ENCODE peak calls at places on chromosome 3, in four cellular contexts. K, Z, Y and G are unnamed samples.

GRCh38 chr3:80060664-80061063 is 292.9 kb upstream of the ROBO1 start:
- DNase-seq in K (no peak), Z (no peak), Y (no peak), G (no peak)

GRCh38 chr3:55059027-55059629 is 131.3 kb upstream of the LRTM1 start:
- DNase-seq in K (no peak), Z (no peak), Y (no peak), G (no peak)

GRCh38 chr3:186365202-186365974 is 3.4 kb upstream of the DGKG start:
- DNase-seq in K (no peak), Z (no peak), Y (no peak), G (no peak)

GRCh38 chr3:170740726-170741591 is 129.0 kb downstream of the RPL22L1 start:
- DNase-seq in K (peak), Z (no peak), Y (no peak), G (peak)

GRCh38 chr3:125334675-125335560 is 40.2 kb downstream of the ZNF148 start:
- DNase-seq in K (no peak), Z (no peak), Y (no peak), G (no peak)

GRCh38 chr3:40206522-40206921 is 103.0 kb upstream of the EIF1B start:
- DNase-seq in K (no peak), Z (no peak), Y (no peak), G (no peak)

GRCh38 chr3:10205461-10206165 is 40.9 kb downstream of the IRAK2 start:
- DNase-seq in K (no peak), Z (no peak), Y (no peak), G (peak)

GRCh38 chr3:33115024-33115768 is 1.4 kb downstream of the CRTAP start:
- DNase-seq in K (peak), Z (no peak), Y (peak), G (peak)

GRCh38 chr3:141994856-141995255 is 118.4 kb downstream of the ATP1B3 start:
- DNase-seq in K (no peak), Z (no peak), Y (no peak), G (no peak)

GRCh38 chr3:142003291-142003690 is 126.8 kb downstream of the ATP1B3 start:
- DNase-seq in K (no peak), Z (no peak), Y (no peak), G (no peak)

GRCh38 chr3:141996437-141996836 is 120.0 kb downstream of the ATP1B3 start:
- DNase-seq in K (no peak), Z (no peak), Y (no peak), G (no peak)

GRCh38 chr3:142000341-142000870 is 124.0 kb downstream of the ATP1B3 start:
- DNase-seq in K (no peak), Z (no peak), Y (no peak), G (no peak)

DNA sequence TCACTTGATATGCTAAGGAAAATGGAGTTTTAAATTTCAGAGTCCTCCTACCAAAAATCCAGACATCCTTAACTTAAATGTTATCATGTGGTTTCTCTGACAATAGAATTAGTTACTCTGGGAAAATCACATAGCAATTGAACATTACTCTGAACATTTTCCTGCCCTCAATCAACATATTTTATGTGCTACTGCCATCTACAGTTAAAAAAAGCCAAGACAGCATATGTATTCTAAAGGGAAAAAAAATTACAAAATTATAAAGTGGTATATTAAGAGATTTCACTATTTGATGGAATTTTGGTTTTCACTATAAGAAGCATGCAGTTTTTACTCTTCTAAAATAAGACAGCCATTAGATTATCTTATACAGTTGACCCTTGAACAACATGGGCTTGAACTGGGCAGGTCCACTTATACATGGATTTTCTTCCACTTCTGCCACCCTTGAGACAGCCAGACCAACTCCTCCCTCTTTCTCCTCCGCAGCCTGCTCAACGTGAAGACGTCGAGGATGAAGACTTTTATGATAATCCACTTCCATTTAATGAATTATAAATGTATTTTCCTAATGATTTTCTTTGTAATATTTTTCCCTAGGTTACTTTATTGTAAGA is 122.3 kb downstream of the ATP1B3 start:
- DNase-seq in K (no peak), Z (no peak), Y (no peak), G (no peak)
- TF ChIP-seq CTCF in K (peak), Z (no peak), Y (peak), G (peak)

DNA sequence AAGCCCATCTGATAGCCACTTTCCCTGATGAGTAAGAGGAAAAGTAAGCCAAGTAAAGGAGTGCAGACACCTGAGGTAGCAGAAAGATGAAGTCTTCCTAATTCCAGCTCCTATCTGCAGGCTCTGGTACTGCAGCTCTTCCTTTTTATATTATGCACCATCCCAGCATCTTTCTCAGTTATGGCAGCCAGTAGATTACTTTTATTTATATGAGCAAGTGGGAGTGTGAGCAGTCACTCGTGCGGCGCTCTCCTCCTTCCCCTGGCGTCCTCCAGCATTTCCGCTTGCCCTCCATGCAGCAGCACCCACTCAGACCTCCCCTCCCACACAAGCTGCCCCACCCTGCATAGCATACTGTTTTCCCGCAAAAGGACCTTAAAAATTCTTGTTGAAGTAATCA is 465.9 kb upstream of the DPPA4 start:
- DNase-seq in K (no peak), Z (no peak), Y (no peak), G (no peak)
- TF ChIP-seq CTCF in K (peak), Z (peak), Y (peak), G (peak)

DNA sequence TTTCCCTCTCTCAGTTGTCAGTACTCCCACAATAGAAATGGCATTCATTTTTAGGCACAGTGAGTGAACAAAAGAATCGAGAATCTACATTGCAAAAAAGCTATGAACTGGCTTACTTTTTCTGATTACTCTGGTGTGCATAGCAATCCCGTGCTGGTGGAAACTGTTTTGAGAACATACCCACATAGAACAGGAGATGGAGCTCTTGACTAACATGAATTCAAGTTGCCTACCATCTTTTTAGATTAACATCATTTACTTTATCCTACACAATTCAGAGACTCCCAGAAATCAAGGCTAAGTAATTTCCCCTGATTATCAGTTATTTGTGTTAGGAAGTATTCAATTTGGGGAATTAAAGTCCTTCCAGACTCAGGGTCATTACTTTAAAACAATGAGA is 326.6 kb downstream of the ARPP21 start:
- DNase-seq in K (peak), Z (no peak), Y (peak), G (no peak)
- TF ChIP-seq CTCF in K (peak), Z (peak), Y (peak), G (peak)

DNA sequence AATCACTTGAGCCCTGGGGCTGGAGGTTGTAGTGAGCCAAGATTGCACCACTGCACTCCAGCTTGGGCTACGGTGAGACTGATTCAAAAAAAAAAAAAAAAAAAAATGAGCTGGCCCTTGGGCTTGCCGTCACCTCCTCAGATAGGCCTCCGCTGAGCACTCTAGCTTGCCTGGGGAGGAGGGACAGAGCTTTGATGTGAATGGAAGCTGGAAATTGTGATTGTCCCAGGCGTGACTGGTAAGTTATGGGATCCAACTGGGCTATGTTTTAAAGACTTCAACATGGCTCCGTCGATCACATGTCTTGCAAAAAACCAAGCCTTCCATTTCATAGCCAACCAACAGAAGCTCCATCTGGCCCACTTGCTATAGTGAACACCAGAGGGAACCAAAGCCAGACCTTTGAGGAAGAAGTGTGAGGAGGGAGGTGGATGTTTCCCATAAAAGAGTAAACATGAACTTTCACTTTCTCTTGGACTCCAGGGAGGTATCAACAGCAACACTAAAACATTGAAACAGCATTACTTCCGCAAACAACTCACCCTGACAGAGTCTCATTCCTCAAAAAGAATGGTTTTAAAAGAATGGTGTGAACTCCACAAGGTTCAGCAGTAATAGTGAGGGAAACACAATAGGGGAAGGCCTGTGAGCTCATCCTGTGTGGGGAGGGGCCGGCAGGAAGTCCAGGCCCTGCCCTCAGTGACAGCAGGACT is 59.3 kb upstream of the IL12A start:
- DNase-seq in K (peak), Z (no peak), Y (peak), G (no peak)
- TF ChIP-seq CTCF in K (peak), Z (no peak), Y (peak), G (peak)

DNA sequence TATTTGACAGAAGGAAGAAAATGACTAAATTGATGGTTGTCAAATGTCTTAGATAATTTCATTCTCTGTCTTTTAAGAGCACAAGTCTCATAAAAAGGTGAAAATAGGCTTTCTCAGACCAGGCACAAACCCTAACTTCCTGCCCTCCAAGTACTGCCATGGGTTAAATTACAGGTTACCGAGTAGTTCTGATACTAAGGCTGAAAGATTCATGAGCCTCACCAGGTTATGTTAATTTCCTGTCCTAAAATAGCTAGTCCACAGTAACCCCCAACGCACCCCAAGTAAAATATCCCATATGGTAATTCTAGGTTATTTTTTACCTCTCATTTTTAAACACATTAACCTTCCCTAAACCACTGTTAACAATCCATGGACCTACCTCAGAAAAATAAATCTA is 42.0 kb downstream of the GSK3B start:
- DNase-seq in K (no peak), Z (no peak), Y (no peak), G (no peak)
- TF ChIP-seq CTCF in K (no peak), Z (no peak), Y (no peak), G (no peak)

DNA sequence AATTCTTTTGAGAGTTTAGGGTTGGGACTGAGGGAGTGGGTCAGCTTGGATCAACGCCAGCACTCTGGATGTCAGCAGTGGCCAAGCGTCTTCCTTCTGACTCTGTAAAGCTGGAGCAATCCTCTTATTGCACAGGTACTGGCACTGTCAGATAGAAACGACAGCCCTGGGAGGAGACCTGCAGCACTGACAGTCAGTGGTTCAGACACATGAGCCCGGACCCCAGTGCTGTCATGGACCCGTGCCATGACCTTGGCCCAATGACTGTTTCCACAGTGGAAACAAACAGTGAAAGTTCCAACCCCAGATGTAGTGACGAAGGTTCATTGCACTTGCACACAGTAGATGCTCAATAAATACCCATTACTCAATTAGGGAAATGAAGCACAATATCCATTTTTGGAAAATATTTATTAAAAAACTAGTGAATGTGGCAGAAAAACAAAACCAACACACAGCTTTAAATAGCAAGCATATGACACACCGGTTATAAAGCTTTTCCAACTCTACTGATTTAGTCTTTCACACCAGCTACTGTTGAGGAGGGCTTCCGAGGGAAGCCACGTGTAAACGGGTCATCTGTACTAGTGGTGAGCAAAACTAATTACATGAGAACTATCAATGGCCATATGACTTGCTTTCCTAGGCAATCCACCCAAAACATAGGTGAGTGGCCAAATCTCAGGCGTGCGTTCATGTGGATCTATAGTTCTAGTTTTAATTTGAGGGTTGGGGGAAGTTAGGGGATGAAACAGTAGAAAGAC is 22.1 kb downstream of the SIAH2 start:
- DNase-seq in K (no peak), Z (no peak), Y (no peak), G (no peak)
- TF ChIP-seq CTCF in K (no peak), Z (no peak), Y (no peak), G (no peak)

GRCh38 chr3:11737742-11738141 is 94.0 kb upstream of the VGLL4 start:
- DNase-seq in K (no peak), Z (no peak), Y (no peak), G (no peak)
- TF ChIP-seq CTCF in K (no peak), Z (no peak), Y (no peak), G (no peak)

DNA sequence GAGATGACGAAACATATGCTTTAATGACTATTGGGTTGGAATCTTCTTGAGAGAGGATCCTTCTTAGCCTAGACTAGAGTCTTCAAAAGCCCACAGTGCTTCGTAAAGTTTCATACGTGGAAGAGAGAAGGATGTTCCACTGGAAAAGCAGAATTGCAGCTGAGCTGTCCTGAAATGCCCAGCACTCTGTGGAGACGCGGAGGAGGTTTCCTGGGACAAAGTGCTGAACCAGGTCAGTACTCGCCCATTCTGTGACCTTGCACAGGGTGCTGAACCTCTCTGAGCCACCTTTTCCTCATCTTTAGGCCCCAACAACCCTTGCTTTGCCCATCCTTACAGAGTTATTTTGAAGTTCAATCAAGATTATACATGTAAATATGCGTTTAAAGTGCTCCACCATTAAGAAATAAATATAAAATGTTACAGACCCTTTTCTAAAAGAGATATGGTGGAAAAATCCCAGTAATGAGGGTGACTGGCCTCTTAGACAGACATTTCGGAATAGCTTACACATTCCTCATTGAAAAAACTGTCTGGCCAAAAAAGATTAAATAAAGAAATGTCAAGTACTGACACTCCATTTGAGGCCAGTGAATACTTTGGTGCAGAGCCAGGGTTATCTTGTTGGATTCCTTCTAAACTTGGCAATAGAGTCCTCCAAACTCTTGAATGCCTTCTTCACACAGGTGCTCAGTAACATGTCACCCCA is 4.2 kb upstream of the MAGEF1 start:
- DNase-seq in K (no peak), Z (no peak), Y (no peak), G (no peak)
- TF ChIP-seq CTCF in K (no peak), Z (no peak), Y (no peak), G (no peak)

GRCh38 chr3:50194903-50195500 is 3.6 kb downstream of the GNAT1 start:
- DNase-seq in K (peak), Z (no peak), Y (no peak), G (no peak)
- TF ChIP-seq CTCF in K (no peak), Z (no peak), Y (no peak), G (no peak)

GRCh38 chr3:73868688-73869315 is 244.1 kb upstream of the PDZRN3 start:
- DNase-seq in K (peak), Z (peak), Y (peak), G (no peak)
- TF ChIP-seq CTCF in K (peak), Z (peak), Y (peak), G (peak)